ENCODE peak calls at places on chromosomes 16 and 17, in five cellular contexts. Y is uterus, W is tibial nerve, B is ovary, Q is stomach. T is an unnamed sample.

GRCh38 chr16:48911700-48912099 is 301.7 kb upstream of the N4BP1 start:
- DNase-seq in Y (no peak), W (no peak), B (no peak), Q (no peak), T (no peak)

GRCh38 chr16:55373489-55373832 is 49.5 kb downstream of the IRX6 start:
- DNase-seq in Y (no peak), W (no peak), B (no peak), Q (no peak), T (no peak)

GRCh38 chr17:7022791-7023571 is at the start of gene BCL6B:
- DNase-seq in Y (peak), W (no peak), B (no peak), Q (no peak), T (no peak)

GRCh38 chr16:79089735-79090284 is 510.7 kb downstream of the MAF start:
- DNase-seq in Y (no peak), W (no peak), B (no peak), Q (no peak), T (no peak)

GRCh38 chr17:3719265-3719664 is 4.4 kb upstream of the HASPIN start:
- DNase-seq in Y (no peak), W (no peak), B (no peak), Q (no peak), T (no peak)

GRCh38 chr16:30761427-30761927 is 385 bp downstream of the CFAP119 start:
- DNase-seq in Y (no peak), W (no peak), B (no peak), Q (no peak), T (peak)

GRCh38 chr16:30740364-30741251 is 7.6 kb upstream of the PHKG2 start:
- DNase-seq in Y (peak), W (peak), B (peak), Q (peak), T (peak)

GRCh38 chr16:3256876-3257465 is 538 bp upstream of the MEFV start:
- DNase-seq in Y (no peak), W (no peak), B (no peak), Q (no peak), T (no peak)

GRCh38 chr16:20084624-20085226 is 11.0 kb upstream of the GPR139 start:
- DNase-seq in Y (no peak), W (no peak), B (no peak), Q (no peak), T (no peak)

GRCh38 chr16:2007081-2007836 is 2.4 kb downstream of the ZNF598 start:
- DNase-seq in Y (no peak), W (no peak), B (no peak), Q (no peak), T (peak)

GRCh38 chr17:37547986-37548385 is 58.3 kb downstream of the DUSP14 start:
- DNase-seq in Y (no peak), W (no peak), B (no peak), Q (no peak), T (no peak)

GRCh38 chr16:19831678-19832077 is 53.0 kb downstream of the GPRC5B start:
- DNase-seq in Y (no peak), W (no peak), B (no peak), Q (no peak), T (no peak)

GRCh38 chr16:138049-138417 is 440 bp downstream of the NPRL3 start:
- DNase-seq in Y (peak), W (no peak), B (peak), Q (no peak), T (peak)

GRCh38 chr17:63531022-63531965 is 8.1 kb downstream of the KCNH6 start:
- DNase-seq in Y (no peak), W (no peak), B (no peak), Q (no peak), T (no peak)

GRCh38 chr16:3020247-3020603 is at the start of gene TNFRSF12A:
- DNase-seq in Y (peak), W (peak), B (peak), Q (peak), T (peak)

GRCh38 chr17:354651-355556 is 2.3 kb upstream of the RPH3AL start:
- DNase-seq in Y (no peak), W (no peak), B (no peak), Q (no peak), T (peak)

GRCh38 chr17:45222273-45222993 is 748 bp downstream of the FMNL1 start:
- DNase-seq in Y (no peak), W (no peak), B (no peak), Q (no peak), T (no peak)

GRCh38 chr16:67170168-67170947 is at the start of gene NOL3:
- DNase-seq in Y (peak), W (peak), B (peak), Q (peak), T (peak)

GRCh38 chr17:64074704-64075484 is 54.5 kb upstream of the ICAM2 start:
- DNase-seq in Y (no peak), W (no peak), B (no peak), Q (peak), T (peak)

GRCh38 chr16:56776562-56776961 is 46.6 kb downstream of the NUP93 start:
- DNase-seq in Y (peak), W (no peak), B (peak), Q (peak), T (peak)

GRCh38 chr17:78446833-78447232 is 68.4 kb downstream of the PGS1 start:
- DNase-seq in Y (no peak), W (no peak), B (no peak), Q (no peak), T (no peak)

GRCh38 chr16:79772028-79772427 is 171.5 kb upstream of the MAF start:
- DNase-seq in Y (no peak), W (no peak), B (no peak), Q (no peak), T (no peak)

GRCh38 chr16:59385953-59386352 is 651.8 kb upstream of the GOT2 start:
- DNase-seq in Y (no peak), W (peak), B (no peak), Q (no peak), T (no peak)

GRCh38 chr16:10536814-10537389 is 43.5 kb downstream of the EMP2 start:
- DNase-seq in Y (no peak), W (no peak), B (no peak), Q (no peak), T (no peak)

GRCh38 chr16:9049241-9049640 is 42.2 kb upstream of the HAPSTR1 start:
- DNase-seq in Y (no peak), W (no peak), B (no peak), Q (no peak), T (no peak)

GRCh38 chr16:69095179-69095578 is 10.3 kb upstream of the HAS3 start:
- DNase-seq in Y (no peak), W (no peak), B (no peak), Q (no peak), T (no peak)

GRCh38 chr16:23079683-23080221 is 69.5 kb downstream of the USP31 start:
- DNase-seq in Y (no peak), W (no peak), B (no peak), Q (no peak), T (no peak)

GRCh38 chr17:82065638-82066303 is at the start of gene DUS1L:
- DNase-seq in Y (peak), W (peak), B (peak), Q (peak), T (peak)

GRCh38 chr16:83268164-83268563 is 539.6 kb upstream of the HSBP1 start:
- DNase-seq in Y (no peak), W (no peak), B (no peak), Q (no peak), T (no peak)
- TF ChIP-seq CTCF in Y (no peak), W (no peak), B (no peak), Q (no peak), T (no peak)

GRCh38 chr17:39800540-39800939 is 62.8 kb downstream of the GRB7 start:
- DNase-seq in Y (no peak), W (no peak), B (no peak), Q (no peak), T (no peak)
- H3K27ac ChIP-seq in Y (no peak), W (no peak), B (no peak), Q (no peak), T (no peak)

GRCh38 chr17:8430966-8431365 is 4.7 kb upstream of the NDEL1 start:
- DNase-seq in Y (peak), W (peak), B (peak), Q (no peak), T (peak)

GRCh38 chr17:8426802-8427201 is 8.9 kb upstream of the NDEL1 start:
- DNase-seq in Y (no peak), W (no peak), B (no peak), Q (no peak), T (no peak)

GRCh38 chr17:8420041-8420934 is 15.4 kb upstream of the NDEL1 start:
- DNase-seq in Y (peak), W (peak), B (peak), Q (peak), T (peak)

GRCh38 chr17:8421571-8421970 is 14.1 kb upstream of the NDEL1 start:
- DNase-seq in Y (no peak), W (no peak), B (no peak), Q (no peak), T (no peak)

GRCh38 chr17:8426094-8426720 is 9.5 kb upstream of the NDEL1 start:
- DNase-seq in Y (no peak), W (no peak), B (no peak), Q (no peak), T (no peak)
- TF ChIP-seq POLR2A in Y (no peak), W (no peak), B (no peak), Q (no peak), T (no peak)

DNA sequence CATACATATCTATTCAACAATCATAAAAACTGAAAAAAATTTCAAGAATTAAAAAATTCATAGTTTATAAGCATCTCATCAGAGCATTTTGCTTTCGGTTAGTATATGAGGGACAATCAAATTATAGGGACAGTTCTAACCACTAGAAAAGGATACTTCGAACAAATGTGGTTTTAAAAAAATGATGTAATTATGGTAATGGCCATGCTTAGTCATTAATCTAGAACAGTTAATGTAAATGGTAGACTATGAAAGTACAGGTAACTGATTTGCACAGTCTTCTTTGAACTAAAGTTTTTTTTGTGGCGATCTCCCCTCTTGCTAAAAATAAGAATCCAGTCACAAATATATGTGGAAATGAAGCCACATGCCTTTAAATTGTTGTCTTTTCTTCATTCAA is 63.5 kb upstream of the PHOSPHO1 start:
- DNase-seq in Y (no peak), W (no peak), B (no peak), Q (no peak), T (no peak)
- TF ChIP-seq CTCF in Y (no peak), W (no peak), B (no peak), Q (no peak), T (no peak)

GRCh38 chr17:1625053-1625452 is 3.6 kb downstream of the SLC43A2 start:
- DNase-seq in Y (no peak), W (no peak), B (no peak), Q (no peak), T (no peak)
- H3K27ac ChIP-seq in Y (no peak), W (no peak), B (no peak), Q (no peak), T (no peak)

DNA sequence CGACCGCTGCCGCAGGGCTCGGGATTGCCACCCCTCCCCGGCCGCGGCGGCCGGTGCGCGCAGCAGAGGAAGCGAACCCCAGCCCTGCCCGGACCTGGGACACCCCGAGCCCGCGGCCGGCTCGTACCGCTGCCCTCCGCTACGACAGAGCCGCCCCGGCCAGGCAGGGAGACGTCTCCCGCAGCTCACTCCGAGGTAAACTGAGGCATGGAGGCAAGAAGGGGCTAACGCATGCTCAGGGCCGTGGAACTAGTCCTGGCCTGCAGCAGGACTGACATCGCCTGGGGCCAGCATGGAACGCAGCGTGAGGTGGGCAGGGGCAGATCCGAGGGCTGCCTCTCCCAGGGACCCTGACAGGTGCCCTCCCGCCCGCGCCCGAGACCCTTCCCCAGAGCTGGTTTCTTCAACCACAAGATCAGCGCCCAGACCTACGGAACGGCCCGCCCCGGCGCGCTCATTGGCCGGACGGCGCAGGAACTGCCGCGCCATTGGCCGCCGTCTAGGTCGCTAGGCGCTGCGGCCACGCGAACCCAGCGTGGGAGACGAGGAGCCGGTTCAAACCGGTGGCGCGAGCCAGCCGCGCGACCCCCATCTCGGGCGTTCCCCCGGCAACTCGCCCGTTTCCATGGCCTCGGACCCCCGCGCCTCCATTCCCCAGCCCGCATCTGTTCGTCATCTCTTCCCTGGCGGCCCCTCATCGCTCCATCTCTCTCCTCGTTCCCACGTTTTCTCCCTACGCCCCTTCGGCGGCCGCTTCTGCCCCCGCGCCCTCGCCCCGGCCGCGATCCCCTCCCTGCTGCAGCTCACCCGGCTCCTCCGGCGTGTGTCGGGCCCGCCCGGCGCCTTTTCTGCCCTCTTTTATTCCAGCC is at the start of gene SLC43A2:
- DNase-seq in Y (peak), W (peak), B (peak), Q (peak), T (peak)
- TF ChIP-seq POLR2A in Y (peak), W (peak), B (no peak), Q (no peak), T (peak)

GRCh38 chr17:17830740-17831207 is 6.0 kb downstream of the SREBF1 start:
- DNase-seq in Y (no peak), W (no peak), B (no peak), Q (peak), T (peak)

GRCh38 chr17:17826340-17826708 is 10.5 kb downstream of the SREBF1 start:
- DNase-seq in Y (no peak), W (no peak), B (no peak), Q (no peak), T (no peak)

GRCh38 chr17:17826942-17827785 is 9.6 kb downstream of the SREBF1 start:
- DNase-seq in Y (no peak), W (no peak), B (no peak), Q (no peak), T (no peak)

GRCh38 chr17:17830269-17830567 is 6.6 kb downstream of the SREBF1 start:
- DNase-seq in Y (no peak), W (no peak), B (no peak), Q (no peak), T (no peak)

DNA sequence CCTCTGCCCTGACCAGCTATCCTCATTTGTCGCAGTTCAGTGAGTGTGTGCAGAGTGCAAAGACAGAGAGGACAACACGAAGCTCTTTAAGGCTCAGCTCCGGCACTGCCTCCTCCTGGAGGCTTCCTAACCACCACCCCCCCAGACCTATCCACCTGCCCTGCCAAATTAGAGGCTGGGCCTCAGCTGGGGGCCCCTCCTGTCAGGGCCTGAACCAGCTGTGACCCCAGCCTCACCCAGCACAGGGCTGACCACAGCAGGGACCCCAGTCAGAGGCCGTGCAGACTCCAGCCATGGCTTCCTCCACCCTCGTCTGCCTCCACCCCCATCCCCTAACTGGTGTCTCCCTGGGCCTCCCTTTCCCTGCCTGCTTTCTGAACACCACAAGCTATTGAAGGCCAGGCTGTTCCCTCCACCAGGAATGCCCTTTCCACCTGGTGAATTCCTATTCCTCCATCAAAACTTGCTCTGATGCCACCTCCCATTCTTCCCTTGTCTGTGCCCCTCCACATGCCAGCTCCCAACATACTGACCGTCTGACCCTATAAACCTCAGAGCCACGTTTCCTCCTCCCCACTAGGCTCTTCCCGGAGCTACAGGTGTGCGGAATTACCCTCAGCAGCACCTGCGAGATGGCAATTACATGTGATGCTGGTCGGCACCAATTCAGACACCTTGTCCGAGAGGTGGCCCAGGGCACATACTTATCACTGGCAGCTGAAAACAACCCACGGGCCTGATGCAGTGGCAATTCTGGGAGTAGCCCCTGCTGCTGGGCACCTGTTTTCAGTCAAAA is 8.8 kb downstream of the SREBF1 start:
- DNase-seq in Y (no peak), W (no peak), B (no peak), Q (no peak), T (no peak)
- TF ChIP-seq CTCF in Y (no peak), W (no peak), B (no peak), Q (no peak), T (no peak)

GRCh38 chr16:85588562-85589503 is 24.3 kb upstream of the GSE1 start:
- DNase-seq in Y (no peak), W (no peak), B (no peak), Q (no peak), T (no peak)
- H3K27ac ChIP-seq in Y (no peak), W (no peak), B (no peak), Q (no peak), T (no peak)

DNA sequence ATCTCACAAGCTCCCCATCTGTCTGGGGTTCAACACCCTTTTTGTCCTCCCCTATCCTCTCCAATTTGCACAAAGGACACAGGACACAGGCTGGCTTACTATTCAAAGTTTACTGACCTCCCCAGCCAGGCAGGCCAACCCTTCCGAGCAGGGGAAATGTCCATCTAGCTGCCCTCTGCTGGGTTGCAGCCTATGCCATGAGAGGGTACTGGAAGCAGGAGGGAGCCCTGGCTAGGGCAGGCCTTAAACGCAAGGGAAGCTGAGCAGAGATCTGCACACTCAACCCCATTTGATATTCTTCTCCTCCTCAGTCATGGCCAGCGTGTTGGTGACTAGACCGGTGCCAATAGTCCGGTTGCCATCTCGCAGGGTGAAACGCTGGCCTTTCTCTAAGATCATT is 3.5 kb downstream of the TUFM start:
- DNase-seq in Y (no peak), W (no peak), B (no peak), Q (no peak), T (no peak)
- TF ChIP-seq POLR2A in Y (no peak), W (no peak), B (no peak), Q (no peak), T (no peak)

DNA sequence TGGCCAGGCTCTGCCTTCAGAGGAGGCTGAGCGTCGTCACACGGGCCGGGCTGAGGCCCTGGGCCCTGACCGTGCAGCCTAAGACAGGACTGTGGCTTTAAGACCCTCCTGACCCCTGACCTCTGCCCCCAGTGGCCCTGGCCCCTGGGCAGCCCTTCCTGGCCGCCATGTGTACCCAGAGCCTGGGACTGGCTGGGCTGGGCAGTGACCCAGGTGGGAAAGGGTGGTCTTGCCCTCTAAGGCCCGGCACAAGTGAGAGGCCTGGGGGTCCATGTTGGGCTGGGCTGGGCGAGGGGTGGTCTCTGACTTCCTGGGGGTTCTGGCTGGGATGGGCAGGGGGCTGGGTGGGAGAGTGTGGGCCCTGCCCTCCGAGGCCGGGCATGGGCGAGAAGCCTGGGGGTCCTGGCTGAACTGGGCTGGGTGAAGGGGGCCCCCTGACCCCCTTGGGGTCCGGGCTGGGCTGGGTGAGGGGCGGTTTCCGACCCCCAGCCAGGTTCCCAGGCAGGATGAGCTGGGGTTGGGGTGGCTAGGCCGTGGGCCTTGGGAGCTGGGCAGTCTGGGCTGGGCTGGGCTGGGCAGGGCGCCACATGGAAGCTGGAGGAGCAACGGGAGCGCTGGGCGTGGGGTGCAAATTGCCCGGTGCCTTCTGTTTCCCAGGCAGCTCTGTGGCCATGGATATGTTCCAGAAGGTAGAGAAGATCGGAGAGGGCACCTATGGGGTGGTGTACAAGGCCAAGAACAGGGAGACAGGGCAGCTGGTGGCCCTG is at the start of gene CDK3:
- DNase-seq in Y (no peak), W (no peak), B (no peak), Q (no peak), T (peak)
- TF ChIP-seq CTCF in Y (no peak), W (no peak), B (no peak), Q (no peak), T (no peak)